ENCODE peak calls at places on chromosomes 4 and X, in five cellular contexts. One of them, this sample, is unnamed.

GRCh38 chrX:12814434-12814833 is 23.2 kb downstream of the PRPS2 start:
- DNase-seq in astrocyte of the spinal cord: peak
- DNase-seq in vagina: no peak
- DNase-seq in neuronal stem cell: no peak
- DNase-seq in stomach: peak
- DNase-seq in this sample: no peak

GRCh38 chrX:33211356-33212254 is at the start of gene DMD:
- DNase-seq in neuronal stem cell: no peak
- DNase-seq in vagina: no peak
- DNase-seq in stomach: no peak
- DNase-seq in astrocyte of the spinal cord: peak
- DNase-seq in this sample: peak

GRCh38 chr4:174222266-174222872 is 61.1 kb downstream of the FBXO8 start:
- DNase-seq in vagina: no peak
- DNase-seq in stomach: no peak
- DNase-seq in astrocyte of the spinal cord: peak
- DNase-seq in neuronal stem cell: peak
- DNase-seq in this sample: no peak

GRCh38 chr4:24655326-24655725 is 71.0 kb upstream of the DHX15 start:
- DNase-seq in stomach: no peak
- DNase-seq in neuronal stem cell: no peak
- DNase-seq in astrocyte of the spinal cord: no peak
- DNase-seq in vagina: no peak
- DNase-seq in this sample: no peak

GRCh38 chrX:133307637-133308485 is 89.7 kb upstream of the TFDP3 start:
- DNase-seq in astrocyte of the spinal cord: no peak
- DNase-seq in vagina: no peak
- DNase-seq in stomach: no peak
- DNase-seq in neuronal stem cell: peak
- DNase-seq in this sample: no peak

GRCh38 chrX:15524417-15524816 is 23.8 kb downstream of the BMX start:
- DNase-seq in vagina: no peak
- DNase-seq in astrocyte of the spinal cord: peak
- DNase-seq in stomach: no peak
- DNase-seq in neuronal stem cell: no peak
- DNase-seq in this sample: no peak

GRCh38 chr4:98512918-98513317 is 145.5 kb downstream of the TSPAN5 start:
- DNase-seq in astrocyte of the spinal cord: no peak
- DNase-seq in neuronal stem cell: no peak
- DNase-seq in stomach: no peak
- DNase-seq in vagina: no peak
- DNase-seq in this sample: no peak

GRCh38 chrX:149512225-149512885 is 7.2 kb upstream of the IDS start:
- DNase-seq in neuronal stem cell: peak
- DNase-seq in vagina: no peak
- DNase-seq in stomach: peak
- DNase-seq in astrocyte of the spinal cord: peak
- DNase-seq in this sample: no peak

GRCh38 chr4:41957634-41958033 is 22.4 kb downstream of the TMEM33 start:
- DNase-seq in stomach: no peak
- DNase-seq in neuronal stem cell: peak
- DNase-seq in astrocyte of the spinal cord: no peak
- DNase-seq in vagina: no peak
- DNase-seq in this sample: no peak

GRCh38 chr4:104491826-104492771 is 2.6 kb downstream of the CXXC4 start:
- DNase-seq in stomach: no peak
- DNase-seq in astrocyte of the spinal cord: peak
- DNase-seq in vagina: no peak
- DNase-seq in neuronal stem cell: peak
- DNase-seq in this sample: no peak

GRCh38 chr4:104491396-104491821 is 3.3 kb downstream of the CXXC4 start:
- DNase-seq in vagina: no peak
- DNase-seq in neuronal stem cell: peak
- DNase-seq in astrocyte of the spinal cord: peak
- DNase-seq in stomach: peak
- DNase-seq in this sample: no peak

GRCh38 chr4:104494822-104495559 is at the start of gene CXXC4:
- DNase-seq in stomach: peak
- DNase-seq in neuronal stem cell: peak
- DNase-seq in astrocyte of the spinal cord: peak
- DNase-seq in vagina: no peak
- DNase-seq in this sample: peak

GRCh38 chr4:104493071-104493831 is 1.4 kb downstream of the CXXC4 start:
- DNase-seq in astrocyte of the spinal cord: no peak
- DNase-seq in neuronal stem cell: no peak
- DNase-seq in stomach: no peak
- DNase-seq in vagina: no peak
- DNase-seq in this sample: no peak

DNA sequence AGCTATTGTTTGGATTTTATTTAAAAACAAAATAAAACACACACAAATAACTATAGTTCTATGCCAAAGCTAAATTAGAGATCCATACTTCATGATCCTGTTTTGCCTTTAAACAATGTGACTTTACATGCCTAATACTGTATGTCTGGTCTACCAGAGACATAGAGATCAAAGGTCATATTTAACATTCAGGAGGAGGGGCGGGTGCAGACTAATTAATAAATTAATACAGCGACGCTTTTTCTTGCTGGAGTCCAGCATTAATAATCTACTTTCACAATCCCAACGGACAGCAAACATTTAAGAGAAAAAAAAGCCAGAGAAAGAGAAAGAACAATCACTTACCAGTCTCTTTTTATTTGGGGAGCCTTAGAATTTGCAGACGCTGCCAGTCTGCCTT is 533 bp downstream of the CXXC4 start:
- DNase-seq in neuronal stem cell: no peak
- DNase-seq in vagina: no peak
- DNase-seq in stomach: no peak
- DNase-seq in astrocyte of the spinal cord: no peak
- DNase-seq in this sample: no peak
- H3K4me3 ChIP-seq in neuronal stem cell: peak
- H3K4me3 ChIP-seq in vagina: peak
- H3K4me3 ChIP-seq in stomach: peak
- H3K4me3 ChIP-seq in astrocyte of the spinal cord: peak
- H3K4me3 ChIP-seq in this sample: peak

GRCh38 chr4:56958111-56958517 is 19.3 kb downstream of the NOA1 start:
- DNase-seq in vagina: peak
- DNase-seq in stomach: peak
- DNase-seq in astrocyte of the spinal cord: peak
- DNase-seq in neuronal stem cell: no peak
- DNase-seq in this sample: peak
- H3K4me3 ChIP-seq in vagina: no peak
- H3K4me3 ChIP-seq in stomach: no peak
- H3K4me3 ChIP-seq in astrocyte of the spinal cord: no peak
- H3K4me3 ChIP-seq in neuronal stem cell: no peak
- H3K4me3 ChIP-seq in this sample: peak

GRCh38 chr4:123034023-123034422 is 111.6 kb upstream of the NUDT6 start:
- DNase-seq in stomach: no peak
- DNase-seq in vagina: no peak
- DNase-seq in astrocyte of the spinal cord: no peak
- DNase-seq in neuronal stem cell: no peak
- DNase-seq in this sample: no peak
- H3K4me3 ChIP-seq in stomach: no peak
- H3K4me3 ChIP-seq in vagina: no peak
- H3K4me3 ChIP-seq in astrocyte of the spinal cord: no peak
- H3K4me3 ChIP-seq in neuronal stem cell: no peak
- H3K4me3 ChIP-seq in this sample: no peak

DNA sequence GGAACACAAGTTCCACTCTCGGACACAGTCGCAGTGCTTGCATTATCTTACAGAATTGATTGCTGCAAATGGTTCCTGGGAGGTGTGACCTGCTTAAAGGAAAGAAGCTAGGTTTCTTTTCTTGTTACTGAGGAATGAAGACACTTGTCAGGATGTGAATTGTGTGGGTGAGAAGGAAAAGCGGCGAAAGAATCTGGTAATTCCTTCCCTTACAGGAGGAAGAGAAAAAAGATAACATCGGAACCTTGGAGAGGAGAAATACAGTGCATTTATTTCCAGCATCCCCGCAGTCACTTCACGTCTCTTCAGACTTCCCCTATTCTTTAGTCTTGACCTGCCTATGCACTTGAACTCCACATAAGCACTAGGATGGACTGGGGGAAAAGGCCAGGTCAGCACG is 389 bp upstream of the CCSER1 start:
- DNase-seq in astrocyte of the spinal cord: peak
- DNase-seq in vagina: no peak
- DNase-seq in neuronal stem cell: no peak
- DNase-seq in stomach: no peak
- DNase-seq in this sample: no peak
- H3K4me3 ChIP-seq in astrocyte of the spinal cord: peak
- H3K4me3 ChIP-seq in vagina: peak
- H3K4me3 ChIP-seq in neuronal stem cell: peak
- H3K4me3 ChIP-seq in stomach: peak
- H3K4me3 ChIP-seq in this sample: no peak

DNA sequence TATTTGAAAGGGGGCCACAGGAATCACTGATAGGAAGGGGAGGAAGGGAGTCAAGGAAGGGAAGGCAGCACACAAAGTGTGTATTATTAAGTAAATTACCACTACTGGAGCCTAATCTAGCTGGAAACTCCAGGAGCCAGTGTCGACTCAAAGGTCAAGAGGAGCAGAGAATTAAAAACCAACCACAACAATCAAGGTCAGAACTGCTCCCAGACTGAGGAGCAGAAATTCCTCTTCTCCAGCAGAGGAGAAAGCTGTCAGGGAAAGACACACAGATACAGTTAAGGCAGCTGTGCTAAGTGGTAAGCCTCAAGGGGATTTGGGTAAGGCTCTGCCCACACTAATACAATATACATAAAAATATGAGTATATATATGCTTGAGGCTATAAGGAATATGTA is 87.5 kb upstream of the PTPN13 start:
- DNase-seq in vagina: no peak
- DNase-seq in neuronal stem cell: no peak
- DNase-seq in stomach: no peak
- DNase-seq in astrocyte of the spinal cord: no peak
- DNase-seq in this sample: no peak
- H3K4me3 ChIP-seq in vagina: no peak
- H3K4me3 ChIP-seq in neuronal stem cell: no peak
- H3K4me3 ChIP-seq in stomach: no peak
- H3K4me3 ChIP-seq in astrocyte of the spinal cord: no peak
- H3K4me3 ChIP-seq in this sample: no peak

This sample was measured in skeletal muscle cell.